ENCODE peak calls at places on chromosome 7, in seven cellular contexts. One of them, this sample, is unnamed.

GRCh38 chr7:117559391-117559790 is 79.6 kb downstream of the CFTR start:
- DNase-seq in Right ventricle myocardium inferior: no peak
- DNase-seq in GM03348: no peak
- DNase-seq in lung microvascular endothelial cell: no peak
- DNase-seq in ecto neural progenitor cell: no peak
- DNase-seq in cortex of kidney: no peak
- DNase-seq in AG04450: no peak
- DNase-seq in this sample: no peak

GRCh38 chr7:130133029-130133774 is 62.9 kb downstream of the KLHDC10 start:
- DNase-seq in Right ventricle myocardium inferior: no peak
- DNase-seq in GM03348: no peak
- DNase-seq in lung microvascular endothelial cell: no peak
- DNase-seq in ecto neural progenitor cell: no peak
- DNase-seq in cortex of kidney: no peak
- DNase-seq in AG04450: no peak
- DNase-seq in this sample: no peak

GRCh38 chr7:100602889-100603696 is 930 bp downstream of the PCOLCE start:
- DNase-seq in Right ventricle myocardium inferior: peak
- DNase-seq in GM03348: peak
- DNase-seq in lung microvascular endothelial cell: no peak
- DNase-seq in ecto neural progenitor cell: peak
- DNase-seq in cortex of kidney: no peak
- DNase-seq in AG04450: no peak
- DNase-seq in this sample: no peak

GRCh38 chr7:64101126-64101942 is 56.1 kb downstream of the ZNF727 start:
- DNase-seq in Right ventricle myocardium inferior: no peak
- DNase-seq in GM03348: no peak
- DNase-seq in lung microvascular endothelial cell: no peak
- DNase-seq in ecto neural progenitor cell: no peak
- DNase-seq in cortex of kidney: no peak
- DNase-seq in AG04450: no peak
- DNase-seq in this sample: no peak

GRCh38 chr7:741191-741671 is 14.2 kb upstream of the PRKAR1B start:
- DNase-seq in Right ventricle myocardium inferior: no peak
- DNase-seq in GM03348: no peak
- DNase-seq in lung microvascular endothelial cell: no peak
- DNase-seq in ecto neural progenitor cell: no peak
- DNase-seq in cortex of kidney: no peak
- DNase-seq in AG04450: no peak
- DNase-seq in this sample: no peak

GRCh38 chr7:109950821-109951601 is 1139.9 kb upstream of the LRRN3 start:
- DNase-seq in Right ventricle myocardium inferior: no peak
- DNase-seq in GM03348: no peak
- DNase-seq in lung microvascular endothelial cell: no peak
- DNase-seq in ecto neural progenitor cell: no peak
- DNase-seq in cortex of kidney: no peak
- DNase-seq in AG04450: no peak
- DNase-seq in this sample: no peak

GRCh38 chr7:100465702-100466311 is 1.7 kb upstream of the SPACDR start:
- DNase-seq in Right ventricle myocardium inferior: peak
- DNase-seq in GM03348: peak
- DNase-seq in lung microvascular endothelial cell: peak
- DNase-seq in ecto neural progenitor cell: peak
- DNase-seq in cortex of kidney: no peak
- DNase-seq in AG04450: no peak
- DNase-seq in this sample: no peak

GRCh38 chr7:29281782-29282541 is 87.4 kb downstream of the CHN2 start:
- DNase-seq in Right ventricle myocardium inferior: no peak
- DNase-seq in GM03348: no peak
- DNase-seq in lung microvascular endothelial cell: no peak
- DNase-seq in ecto neural progenitor cell: no peak
- DNase-seq in cortex of kidney: no peak
- DNase-seq in AG04450: no peak
- DNase-seq in this sample: no peak

GRCh38 chr7:6642239-6642839 is 5.2 kb downstream of the ZNF316 start:
- DNase-seq in Right ventricle myocardium inferior: peak
- DNase-seq in GM03348: no peak
- DNase-seq in lung microvascular endothelial cell: no peak
- DNase-seq in ecto neural progenitor cell: no peak
- DNase-seq in cortex of kidney: no peak
- DNase-seq in AG04450: no peak
- DNase-seq in this sample: no peak

GRCh38 chr7:149854611-149855367 is 16.6 kb downstream of the ZNF862 start:
- DNase-seq in Right ventricle myocardium inferior: no peak
- DNase-seq in GM03348: no peak
- DNase-seq in lung microvascular endothelial cell: peak
- DNase-seq in ecto neural progenitor cell: peak
- DNase-seq in cortex of kidney: no peak
- DNase-seq in AG04450: no peak
- DNase-seq in this sample: peak

GRCh38 chr7:134435161-134435920 is 23.6 kb downstream of the AKR1B1 start:
- DNase-seq in Right ventricle myocardium inferior: no peak
- DNase-seq in GM03348: peak
- DNase-seq in lung microvascular endothelial cell: no peak
- DNase-seq in ecto neural progenitor cell: no peak
- DNase-seq in cortex of kidney: no peak
- DNase-seq in AG04450: no peak
- DNase-seq in this sample: no peak

GRCh38 chr7:25805027-25805687 is 346.8 kb upstream of the NFE2L3 start:
- DNase-seq in Right ventricle myocardium inferior: no peak
- DNase-seq in GM03348: no peak
- DNase-seq in lung microvascular endothelial cell: no peak
- DNase-seq in ecto neural progenitor cell: no peak
- DNase-seq in cortex of kidney: no peak
- DNase-seq in AG04450: no peak
- DNase-seq in this sample: no peak

GRCh38 chr7:41039386-41040315 is 663.2 kb downstream of the INHBA start:
- DNase-seq in Right ventricle myocardium inferior: no peak
- DNase-seq in GM03348: no peak
- DNase-seq in lung microvascular endothelial cell: no peak
- DNase-seq in ecto neural progenitor cell: no peak
- DNase-seq in cortex of kidney: no peak
- DNase-seq in AG04450: no peak
- DNase-seq in this sample: no peak

GRCh38 chr7:143435266-143435665 is 8.0 kb upstream of the TAS2R60 start:
- DNase-seq in Right ventricle myocardium inferior: no peak
- DNase-seq in GM03348: no peak
- DNase-seq in lung microvascular endothelial cell: no peak
- DNase-seq in ecto neural progenitor cell: no peak
- DNase-seq in cortex of kidney: no peak
- DNase-seq in AG04450: no peak
- DNase-seq in this sample: no peak

GRCh38 chr7:139328375-139328774 is 12.8 kb upstream of the FMC1 start:
- DNase-seq in Right ventricle myocardium inferior: no peak
- DNase-seq in GM03348: peak
- DNase-seq in lung microvascular endothelial cell: no peak
- DNase-seq in ecto neural progenitor cell: no peak
- DNase-seq in cortex of kidney: no peak
- DNase-seq in AG04450: peak
- DNase-seq in this sample: no peak

GRCh38 chr7:17300012-17300411 is 1.6 kb downstream of the AHR start:
- DNase-seq in Right ventricle myocardium inferior: no peak
- DNase-seq in GM03348: no peak
- DNase-seq in lung microvascular endothelial cell: no peak
- DNase-seq in ecto neural progenitor cell: no peak
- DNase-seq in cortex of kidney: no peak
- DNase-seq in AG04450: no peak
- DNase-seq in this sample: no peak

GRCh38 chr7:155399577-155399976 is 58.4 kb upstream of the EN2 start:
- DNase-seq in Right ventricle myocardium inferior: no peak
- DNase-seq in GM03348: no peak
- DNase-seq in lung microvascular endothelial cell: no peak
- DNase-seq in ecto neural progenitor cell: no peak
- DNase-seq in cortex of kidney: no peak
- DNase-seq in AG04450: no peak
- DNase-seq in this sample: no peak

GRCh38 chr7:2724453-2725177 is 36.6 kb downstream of the AMZ1 start:
- DNase-seq in Right ventricle myocardium inferior: peak
- DNase-seq in GM03348: no peak
- DNase-seq in lung microvascular endothelial cell: no peak
- DNase-seq in ecto neural progenitor cell: no peak
- DNase-seq in cortex of kidney: no peak
- DNase-seq in AG04450: no peak
- DNase-seq in this sample: no peak

GRCh38 chr7:122304604-122304975 is at the start of gene FEZF1:
- DNase-seq in Right ventricle myocardium inferior: no peak
- DNase-seq in GM03348: no peak
- DNase-seq in lung microvascular endothelial cell: no peak
- DNase-seq in ecto neural progenitor cell: peak
- DNase-seq in cortex of kidney: no peak
- DNase-seq in AG04450: no peak
- DNase-seq in this sample: no peak

GRCh38 chr7:148306759-148307158 is 283.8 kb upstream of the C7orf33 start:
- DNase-seq in Right ventricle myocardium inferior: no peak
- DNase-seq in GM03348: no peak
- DNase-seq in lung microvascular endothelial cell: no peak
- DNase-seq in ecto neural progenitor cell: no peak
- DNase-seq in cortex of kidney: no peak
- DNase-seq in AG04450: no peak
- DNase-seq in this sample: no peak

GRCh38 chr7:81231203-81231922 is 312.5 kb upstream of the SEMA3C start:
- DNase-seq in Right ventricle myocardium inferior: no peak
- DNase-seq in GM03348: no peak
- DNase-seq in lung microvascular endothelial cell: no peak
- DNase-seq in ecto neural progenitor cell: no peak
- DNase-seq in cortex of kidney: no peak
- DNase-seq in AG04450: no peak
- DNase-seq in this sample: no peak

GRCh38 chr7:146115665-146116451 is 743 bp upstream of the CNTNAP2 start:
- DNase-seq in Right ventricle myocardium inferior: peak
- DNase-seq in GM03348: peak
- DNase-seq in lung microvascular endothelial cell: peak
- DNase-seq in ecto neural progenitor cell: peak
- DNase-seq in cortex of kidney: no peak
- DNase-seq in AG04450: no peak
- DNase-seq in this sample: peak

GRCh38 chr7:117086788-117087187 is 133.5 kb downstream of the ST7 start:
- DNase-seq in Right ventricle myocardium inferior: no peak
- DNase-seq in GM03348: no peak
- DNase-seq in lung microvascular endothelial cell: no peak
- DNase-seq in ecto neural progenitor cell: no peak
- DNase-seq in cortex of kidney: no peak
- DNase-seq in AG04450: no peak
- DNase-seq in this sample: no peak

GRCh38 chr7:13144622-13145021 is 457.2 kb downstream of the ARL4A start:
- DNase-seq in Right ventricle myocardium inferior: no peak
- DNase-seq in GM03348: no peak
- DNase-seq in lung microvascular endothelial cell: no peak
- DNase-seq in ecto neural progenitor cell: no peak
- DNase-seq in cortex of kidney: no peak
- DNase-seq in AG04450: peak
- DNase-seq in this sample: no peak

GRCh38 chr7:22632674-22633073 is 94.3 kb upstream of the IL6 start:
- DNase-seq in Right ventricle myocardium inferior: no peak
- DNase-seq in GM03348: no peak
- DNase-seq in lung microvascular endothelial cell: peak
- DNase-seq in ecto neural progenitor cell: no peak
- DNase-seq in cortex of kidney: no peak
- DNase-seq in AG04450: no peak
- DNase-seq in this sample: no peak

GRCh38 chr7:98800996-98801395 is 68.8 kb downstream of the TMEM130 start:
- DNase-seq in Right ventricle myocardium inferior: no peak
- DNase-seq in GM03348: no peak
- DNase-seq in lung microvascular endothelial cell: no peak
- DNase-seq in ecto neural progenitor cell: no peak
- DNase-seq in cortex of kidney: no peak
- DNase-seq in AG04450: no peak
- DNase-seq in this sample: no peak

GRCh38 chr7:21603972-21604749 is 61.3 kb downstream of the DNAH11 start:
- DNase-seq in Right ventricle myocardium inferior: no peak
- DNase-seq in GM03348: no peak
- DNase-seq in lung microvascular endothelial cell: no peak
- DNase-seq in ecto neural progenitor cell: no peak
- DNase-seq in cortex of kidney: no peak
- DNase-seq in AG04450: no peak
- DNase-seq in this sample: no peak

GRCh38 chr7:27171636-27172387 is 2.3 kb downstream of the HOXA10 start:
- DNase-seq in Right ventricle myocardium inferior: peak
- DNase-seq in GM03348: no peak
- DNase-seq in lung microvascular endothelial cell: no peak
- DNase-seq in ecto neural progenitor cell: no peak
- DNase-seq in cortex of kidney: no peak
- DNase-seq in AG04450: no peak
- DNase-seq in this sample: no peak

GRCh38 chr7:232571-233455 is 40.4 kb downstream of the FAM20C start:
- DNase-seq in Right ventricle myocardium inferior: no peak
- DNase-seq in GM03348: peak
- DNase-seq in lung microvascular endothelial cell: no peak
- DNase-seq in ecto neural progenitor cell: no peak
- DNase-seq in cortex of kidney: no peak
- DNase-seq in AG04450: no peak
- DNase-seq in this sample: no peak

GRCh38 chr7:70630647-70631457 is 501.1 kb upstream of the GALNT17 start:
- DNase-seq in Right ventricle myocardium inferior: peak
- DNase-seq in GM03348: peak
- DNase-seq in lung microvascular endothelial cell: no peak
- DNase-seq in ecto neural progenitor cell: no peak
- DNase-seq in cortex of kidney: no peak
- DNase-seq in AG04450: no peak
- DNase-seq in this sample: no peak

GRCh38 chr7:5420841-5421625 is 2.6 kb downstream of the TNRC18 start:
- DNase-seq in Right ventricle myocardium inferior: peak
- DNase-seq in GM03348: no peak
- DNase-seq in lung microvascular endothelial cell: peak
- DNase-seq in ecto neural progenitor cell: no peak
- DNase-seq in cortex of kidney: no peak
- DNase-seq in AG04450: no peak
- DNase-seq in this sample: no peak

GRCh38 chr7:52161483-52161882 is 844.9 kb upstream of the COBL start:
- DNase-seq in Right ventricle myocardium inferior: no peak
- DNase-seq in GM03348: no peak
- DNase-seq in lung microvascular endothelial cell: no peak
- DNase-seq in ecto neural progenitor cell: no peak
- DNase-seq in cortex of kidney: no peak
- DNase-seq in AG04450: no peak
- DNase-seq in this sample: no peak

GRCh38 chr7:112414855-112415490 is 35.3 kb upstream of the IFRD1 start:
- DNase-seq in Right ventricle myocardium inferior: no peak
- DNase-seq in GM03348: peak
- DNase-seq in lung microvascular endothelial cell: peak
- DNase-seq in ecto neural progenitor cell: no peak
- DNase-seq in cortex of kidney: no peak
- DNase-seq in AG04450: no peak
- DNase-seq in this sample: no peak

GRCh38 chr7:100132697-100133137 is 6.0 kb downstream of the MBLAC1 start:
- DNase-seq in Right ventricle myocardium inferior: no peak
- DNase-seq in GM03348: peak
- DNase-seq in lung microvascular endothelial cell: peak
- DNase-seq in ecto neural progenitor cell: peak
- DNase-seq in cortex of kidney: no peak
- DNase-seq in AG04450: no peak
- DNase-seq in this sample: no peak

This sample was measured in cerebellar nuclear complex.